ENCODE peak calls at places on chromosomes 7 and 10, in eight cellular contexts. I, F, P, Z, K, L, R and G are unnamed samples.

GRCh38 chr7:27180431-27181175 is 4.4 kb downstream of the HOXA11 start:
- DNase-seq in I (no peak), F (no peak), P (peak; percentile 41), Z (no peak), K (no peak), L (no peak), R (peak; percentile 31), G (no peak)

GRCh38 chr7:130127404-130128395 is 57.4 kb downstream of the KLHDC10 start:
- DNase-seq in I (peak; percentile 44), F (no peak), P (no peak), Z (no peak), K (no peak), L (no peak), R (no peak), G (no peak)

GRCh38 chr10:128927821-128928220 is 539.2 kb upstream of the MGMT start:
- DNase-seq in I (no peak), F (no peak), P (no peak), Z (peak; percentile 37), K (no peak), L (no peak), R (no peak), G (no peak)

GRCh38 chr10:48649349-48649944 is 35.2 kb upstream of the WDFY4 start:
- DNase-seq in I (no peak), F (no peak), P (no peak), Z (no peak), K (no peak), L (no peak), R (no peak), G (no peak)

GRCh38 chr7:593324-594115 is 73.9 kb upstream of the PDGFA start:
- DNase-seq in I (no peak), F (no peak), P (no peak), Z (no peak), K (no peak), L (no peak), R (no peak), G (no peak)

GRCh38 chr7:76011437-76011836 is 17.0 kb upstream of the TMEM120A start:
- DNase-seq in I (peak; percentile 90), F (no peak), P (no peak), Z (peak; percentile 41), K (no peak), L (peak; percentile 80), R (no peak), G (no peak)

GRCh38 chr7:7504910-7505704 is 30.6 kb downstream of the COL28A1 start:
- DNase-seq in I (no peak), F (no peak), P (no peak), Z (no peak), K (peak; percentile 61), L (no peak), R (no peak), G (no peak)

GRCh38 chr7:137003606-137004005 is 135.2 kb downstream of the CHRM2 start:
- DNase-seq in I (no peak), F (no peak), P (peak; percentile 63), Z (no peak), K (peak; percentile 15), L (no peak), R (no peak), G (no peak)

GRCh38 chr10:15379043-15379442 is 8.0 kb upstream of the FAM171A1 start:
- DNase-seq in I (no peak), F (no peak), P (peak; percentile 51), Z (no peak), K (no peak), L (no peak), R (no peak), G (no peak)

GRCh38 chr7:117347962-117348672 is 25.3 kb upstream of the WNT2 start:
- DNase-seq in I (no peak), F (no peak), P (no peak), Z (no peak), K (no peak), L (no peak), R (no peak), G (no peak)

GRCh38 chr7:117347480-117347879 is 24.6 kb upstream of the WNT2 start:
- DNase-seq in I (no peak), F (no peak), P (no peak), Z (no peak), K (no peak), L (no peak), R (no peak), G (no peak)

GRCh38 chr7:117349545-117349944 is 26.7 kb upstream of the WNT2 start:
- DNase-seq in I (no peak), F (no peak), P (no peak), Z (no peak), K (no peak), L (no peak), R (no peak), G (no peak)

GRCh38 chr7:117350027-117350426 is 27.2 kb upstream of the WNT2 start:
- DNase-seq in I (no peak), F (no peak), P (no peak), Z (no peak), K (no peak), L (no peak), R (no peak), G (no peak)
- H3K27ac ChIP-seq in I (no peak overlapping the region), F (no peak overlapping the region), P (no peak overlapping the region), Z (no peak overlapping the region), K (no peak overlapping the region), L (no peak overlapping the region), R (no peak overlapping the region), G (peak overlapping the region; percentile 90)

GRCh38 chr7:157235357-157236018 is 96.8 kb downstream of the UBE3C start:
- DNase-seq in I (peak; percentile 80), F (no peak), P (no peak), Z (no peak), K (no peak), L (no peak), R (no peak), G (no peak)
- H3K27ac ChIP-seq in I (no peak overlapping the region), F (no peak overlapping the region), P (no peak overlapping the region), Z (no peak overlapping the region), K (no peak overlapping the region), L (no peak overlapping the region), R (no peak overlapping the region), G (no peak overlapping the region)

GRCh38 chr10:17523246-17523753 is 68.9 kb upstream of the ST8SIA6 start:
- DNase-seq in I (no peak), F (no peak), P (no peak), Z (no peak), K (no peak), L (no peak), R (no peak), G (no peak)

GRCh38 chr10:17528296-17528862 is 74.0 kb upstream of the ST8SIA6 start:
- DNase-seq in I (no peak), F (no peak), P (no peak), Z (no peak), K (no peak), L (no peak), R (no peak), G (no peak)

GRCh38 chr10:17523917-17524316 is 69.5 kb upstream of the ST8SIA6 start:
- DNase-seq in I (no peak), F (no peak), P (no peak), Z (no peak), K (no peak), L (no peak), R (no peak), G (no peak)

DNA sequence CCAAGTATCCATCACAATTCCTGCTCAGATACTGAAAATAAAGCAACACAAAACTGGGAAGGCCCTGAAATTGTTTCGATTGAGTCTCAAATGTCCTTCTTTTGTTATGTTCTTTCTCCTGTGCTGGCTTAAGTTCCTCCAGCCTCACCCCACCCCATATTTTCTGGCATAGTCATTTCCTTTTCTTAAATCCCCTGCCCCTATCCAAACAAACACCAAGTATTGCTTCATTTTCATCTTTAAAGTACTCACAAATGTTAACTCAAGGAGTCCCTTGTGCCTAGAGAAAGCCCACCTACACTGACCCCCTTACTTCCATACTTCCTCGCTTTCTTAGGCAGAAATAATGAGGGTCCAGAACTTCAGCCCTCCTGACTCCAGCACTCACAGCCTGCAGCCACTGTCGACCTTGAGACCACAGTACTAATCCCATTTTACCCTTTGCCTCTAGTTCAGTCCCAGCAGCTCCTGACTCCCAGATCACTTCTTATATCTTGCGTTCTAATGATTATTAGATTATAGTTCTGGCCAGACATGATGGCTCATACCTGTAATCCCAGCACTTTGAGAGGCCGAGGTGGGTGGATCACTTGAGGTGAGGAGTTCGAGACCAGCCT is 73.2 kb upstream of the ST8SIA6 start:
- DNase-seq in I (peak; percentile 89), F (no peak), P (no peak), Z (no peak), K (peak; percentile 26), L (peak; percentile 65), R (no peak), G (no peak)
- H3K27ac ChIP-seq in I (peak overlapping the region; percentile 89), F (peak overlapping the region; percentile 42), P (no peak overlapping the region), Z (no peak overlapping the region), K (no peak overlapping the region), L (peak overlapping the region; percentile 82), R (no peak overlapping the region), G (no peak overlapping the region)

GRCh38 chr10:17423641-17424186 is 30.7 kb downstream of the ST8SIA6 start:
- DNase-seq in I (no peak), F (no peak), P (no peak), Z (no peak), K (no peak), L (no peak), R (no peak), G (no peak)

GRCh38 chr10:17427201-17427600 is 27.2 kb downstream of the ST8SIA6 start:
- DNase-seq in I (no peak), F (no peak), P (no peak), Z (no peak), K (no peak), L (no peak), R (no peak), G (no peak)

GRCh38 chr10:17428096-17428615 is 26.2 kb downstream of the ST8SIA6 start:
- DNase-seq in I (no peak), F (no peak), P (no peak), Z (no peak), K (no peak), L (no peak), R (no peak), G (no peak)

GRCh38 chr10:17426263-17426600 is 28.2 kb downstream of the ST8SIA6 start:
- DNase-seq in I (no peak), F (no peak), P (no peak), Z (no peak), K (no peak), L (no peak), R (no peak), G (no peak)

GRCh38 chr10:17425584-17426262 is 28.7 kb downstream of the ST8SIA6 start:
- DNase-seq in I (no peak), F (no peak), P (no peak), Z (no peak), K (no peak), L (no peak), R (peak; percentile 46), G (no peak)
- H3K27ac ChIP-seq in I (no peak overlapping the region), F (no peak overlapping the region), P (no peak overlapping the region), Z (no peak overlapping the region), K (no peak overlapping the region), L (no peak overlapping the region), R (peak overlapping the region; percentile 67), G (no peak overlapping the region)